ENCODE peak calls at places on chromosomes 2 and 18, in seven cellular contexts. One of them, this sample, is unnamed.

GRCh38 chr2:147843421-147843863 is 1.4 kb upstream of the ACVR2A start:
- DNase-seq in transverse colon: no peak
- DNase-seq in HepG2: no peak
- DNase-seq in SK-N-SH: no peak
- DNase-seq in ovary: no peak
- DNase-seq in tibial nerve: no peak
- DNase-seq in A549: no peak
- DNase-seq in this sample: no peak

GRCh38 chr18:13308369-13308768 is 89.8 kb downstream of the LDLRAD4 start:
- DNase-seq in transverse colon: no peak
- DNase-seq in HepG2: no peak
- DNase-seq in SK-N-SH: no peak
- DNase-seq in ovary: no peak
- DNase-seq in tibial nerve: no peak
- DNase-seq in A549: no peak
- DNase-seq in this sample: no peak

GRCh38 chr2:46311651-46312223 is 14.5 kb downstream of the EPAS1 start:
- DNase-seq in transverse colon: no peak
- DNase-seq in HepG2: no peak
- DNase-seq in SK-N-SH: no peak
- DNase-seq in ovary: no peak
- DNase-seq in tibial nerve: no peak
- DNase-seq in A549: no peak
- DNase-seq in this sample: no peak

GRCh38 chr2:156687715-156688114 is 251.5 kb downstream of the GPD2 start:
- DNase-seq in transverse colon: no peak
- DNase-seq in HepG2: no peak
- DNase-seq in SK-N-SH: no peak
- DNase-seq in ovary: no peak
- DNase-seq in tibial nerve: no peak
- DNase-seq in A549: no peak
- DNase-seq in this sample: no peak

GRCh38 chr18:475202-475624 is 25.3 kb downstream of the COLEC12 start:
- DNase-seq in transverse colon: no peak
- DNase-seq in HepG2: peak
- DNase-seq in SK-N-SH: no peak
- DNase-seq in ovary: no peak
- DNase-seq in tibial nerve: no peak
- DNase-seq in A549: no peak
- DNase-seq in this sample: no peak

GRCh38 chr2:25825238-25825637 is 53.0 kb downstream of the ASXL2 start:
- DNase-seq in transverse colon: no peak
- DNase-seq in HepG2: no peak
- DNase-seq in SK-N-SH: no peak
- DNase-seq in ovary: no peak
- DNase-seq in tibial nerve: no peak
- DNase-seq in A549: no peak
- DNase-seq in this sample: no peak

GRCh38 chr18:26978812-26979341 is 113.4 kb upstream of the AQP4 start:
- DNase-seq in transverse colon: no peak
- DNase-seq in HepG2: no peak
- DNase-seq in SK-N-SH: no peak
- DNase-seq in ovary: no peak
- DNase-seq in tibial nerve: no peak
- DNase-seq in A549: no peak
- DNase-seq in this sample: no peak

GRCh38 chr2:28356095-28356911 is 36.4 kb upstream of the FOSL2 start:
- DNase-seq in transverse colon: peak
- DNase-seq in HepG2: no peak
- DNase-seq in SK-N-SH: peak
- DNase-seq in ovary: peak
- DNase-seq in tibial nerve: peak
- DNase-seq in A549: no peak
- DNase-seq in this sample: peak

GRCh38 chr2:50556934-50557575 is 474.9 kb downstream of the NRXN1 start:
- DNase-seq in transverse colon: no peak
- DNase-seq in HepG2: no peak
- DNase-seq in SK-N-SH: no peak
- DNase-seq in ovary: no peak
- DNase-seq in tibial nerve: no peak
- DNase-seq in A549: no peak
- DNase-seq in this sample: no peak

GRCh38 chr2:30661173-30662107 is 145.8 kb downstream of the CAPN13 start:
- DNase-seq in transverse colon: no peak
- DNase-seq in HepG2: no peak
- DNase-seq in SK-N-SH: no peak
- DNase-seq in ovary: no peak
- DNase-seq in tibial nerve: no peak
- DNase-seq in A549: no peak
- DNase-seq in this sample: no peak

GRCh38 chr2:234703258-234703657 is 206.4 kb upstream of the ARL4C start:
- DNase-seq in transverse colon: no peak
- DNase-seq in HepG2: no peak
- DNase-seq in SK-N-SH: no peak
- DNase-seq in ovary: no peak
- DNase-seq in tibial nerve: no peak
- DNase-seq in A549: no peak
- DNase-seq in this sample: no peak

GRCh38 chr2:150385211-150385610 is 102.3 kb downstream of the RND3 start:
- DNase-seq in transverse colon: no peak
- DNase-seq in HepG2: no peak
- DNase-seq in SK-N-SH: no peak
- DNase-seq in ovary: no peak
- DNase-seq in tibial nerve: no peak
- DNase-seq in A549: no peak
- DNase-seq in this sample: no peak

GRCh38 chr2:109516445-109517117 is 97.2 kb downstream of the SEPTIN10 start:
- DNase-seq in transverse colon: peak
- DNase-seq in HepG2: peak
- DNase-seq in SK-N-SH: peak
- DNase-seq in ovary: no peak
- DNase-seq in tibial nerve: no peak
- DNase-seq in A549: peak
- DNase-seq in this sample: peak

GRCh38 chr2:183186296-183186695 is 62.1 kb downstream of the NUP35 start:
- DNase-seq in transverse colon: no peak
- DNase-seq in HepG2: no peak
- DNase-seq in SK-N-SH: no peak
- DNase-seq in ovary: no peak
- DNase-seq in tibial nerve: no peak
- DNase-seq in A549: no peak
- DNase-seq in this sample: no peak

GRCh38 chr2:176038694-176039093 is 36.6 kb upstream of the LNPK start:
- DNase-seq in transverse colon: no peak
- DNase-seq in HepG2: no peak
- DNase-seq in SK-N-SH: no peak
- DNase-seq in ovary: no peak
- DNase-seq in tibial nerve: no peak
- DNase-seq in A549: no peak
- DNase-seq in this sample: no peak

GRCh38 chr2:174593574-174594203 is 3.9 kb downstream of the WIPF1 start:
- DNase-seq in transverse colon: peak
- DNase-seq in HepG2: no peak
- DNase-seq in SK-N-SH: no peak
- DNase-seq in ovary: no peak
- DNase-seq in tibial nerve: no peak
- DNase-seq in A549: no peak
- DNase-seq in this sample: no peak

GRCh38 chr18:32730068-32730467 is 42.8 kb downstream of the KLHL14 start:
- DNase-seq in transverse colon: no peak
- DNase-seq in HepG2: no peak
- DNase-seq in SK-N-SH: no peak
- DNase-seq in ovary: no peak
- DNase-seq in tibial nerve: no peak
- DNase-seq in A549: no peak
- DNase-seq in this sample: no peak

GRCh38 chr2:43269074-43269572 is 42.7 kb upstream of the ZFP36L2 start:
- DNase-seq in transverse colon: peak
- DNase-seq in HepG2: no peak
- DNase-seq in SK-N-SH: peak
- DNase-seq in ovary: peak
- DNase-seq in tibial nerve: peak
- DNase-seq in A549: no peak
- DNase-seq in this sample: peak

GRCh38 chr2:177832611-177833133 is 239.9 kb downstream of the PDE11A start:
- DNase-seq in transverse colon: no peak
- DNase-seq in HepG2: no peak
- DNase-seq in SK-N-SH: no peak
- DNase-seq in ovary: no peak
- DNase-seq in tibial nerve: no peak
- DNase-seq in A549: no peak
- DNase-seq in this sample: no peak

GRCh38 chr2:29056452-29056851 is 17.9 kb downstream of the PCARE start:
- DNase-seq in transverse colon: no peak
- DNase-seq in HepG2: no peak
- DNase-seq in SK-N-SH: no peak
- DNase-seq in ovary: peak
- DNase-seq in tibial nerve: no peak
- DNase-seq in A549: no peak
- DNase-seq in this sample: no peak

GRCh38 chr2:237405006-237405559 is 8.9 kb downstream of the COL6A3 start:
- DNase-seq in transverse colon: no peak
- DNase-seq in HepG2: no peak
- DNase-seq in SK-N-SH: no peak
- DNase-seq in ovary: no peak
- DNase-seq in tibial nerve: no peak
- DNase-seq in A549: no peak
- DNase-seq in this sample: no peak

GRCh38 chr18:66119347-66119746 is 368.5 kb downstream of the CDH7 start:
- DNase-seq in transverse colon: no peak
- DNase-seq in HepG2: no peak
- DNase-seq in SK-N-SH: no peak
- DNase-seq in ovary: no peak
- DNase-seq in tibial nerve: no peak
- DNase-seq in A549: no peak
- DNase-seq in this sample: no peak

GRCh38 chr2:215431778-215432758 is 3.8 kb downstream of the FN1 start:
- DNase-seq in transverse colon: no peak
- DNase-seq in HepG2: no peak
- DNase-seq in SK-N-SH: no peak
- DNase-seq in ovary: no peak
- DNase-seq in tibial nerve: no peak
- DNase-seq in A549: no peak
- DNase-seq in this sample: no peak

GRCh38 chr18:62883937-62884735 is 168.8 kb downstream of the PHLPP1 start:
- DNase-seq in transverse colon: no peak
- DNase-seq in HepG2: no peak
- DNase-seq in SK-N-SH: no peak
- DNase-seq in ovary: no peak
- DNase-seq in tibial nerve: no peak
- DNase-seq in A549: no peak
- DNase-seq in this sample: no peak
- TF ChIP-seq EP300 in transverse colon: no peak
- TF ChIP-seq EP300 in HepG2: no peak
- TF ChIP-seq EP300 in SK-N-SH: no peak
- TF ChIP-seq EP300 in ovary: no peak
- TF ChIP-seq EP300 in tibial nerve: no peak
- TF ChIP-seq EP300 in A549: no peak
- TF ChIP-seq EP300 in this sample: no peak

GRCh38 chr2:88673363-88673762 is 18.1 kb upstream of the RPIA start:
- DNase-seq in transverse colon: no peak
- DNase-seq in HepG2: no peak
- DNase-seq in SK-N-SH: no peak
- DNase-seq in ovary: no peak
- DNase-seq in tibial nerve: no peak
- DNase-seq in A549: no peak
- DNase-seq in this sample: no peak
- TF ChIP-seq EP300 in transverse colon: no peak
- TF ChIP-seq EP300 in HepG2: no peak
- TF ChIP-seq EP300 in SK-N-SH: no peak
- TF ChIP-seq EP300 in ovary: no peak
- TF ChIP-seq EP300 in tibial nerve: no peak
- TF ChIP-seq EP300 in A549: no peak
- TF ChIP-seq EP300 in this sample: no peak

GRCh38 chr2:100230754-100231153 is 88.4 kb upstream of the AFF3 start:
- DNase-seq in transverse colon: no peak
- DNase-seq in HepG2: no peak
- DNase-seq in SK-N-SH: no peak
- DNase-seq in ovary: no peak
- DNase-seq in tibial nerve: no peak
- DNase-seq in A549: no peak
- DNase-seq in this sample: no peak
- TF ChIP-seq EP300 in transverse colon: no peak
- TF ChIP-seq EP300 in HepG2: no peak
- TF ChIP-seq EP300 in SK-N-SH: no peak
- TF ChIP-seq EP300 in ovary: no peak
- TF ChIP-seq EP300 in tibial nerve: no peak
- TF ChIP-seq EP300 in A549: no peak
- TF ChIP-seq EP300 in this sample: no peak

GRCh38 chr18:21502661-21503060 is 97.8 kb downstream of the ESCO1 start:
- DNase-seq in transverse colon: no peak
- DNase-seq in HepG2: no peak
- DNase-seq in SK-N-SH: no peak
- DNase-seq in ovary: no peak
- DNase-seq in tibial nerve: no peak
- DNase-seq in A549: no peak
- DNase-seq in this sample: no peak
- TF ChIP-seq EP300 in transverse colon: no peak
- TF ChIP-seq EP300 in HepG2: no peak
- TF ChIP-seq EP300 in SK-N-SH: no peak
- TF ChIP-seq EP300 in ovary: no peak
- TF ChIP-seq EP300 in tibial nerve: no peak
- TF ChIP-seq EP300 in A549: no peak
- TF ChIP-seq EP300 in this sample: no peak

GRCh38 chr2:203489531-203489930 is 45.6 kb downstream of the RAPH1 start:
- DNase-seq in transverse colon: no peak
- DNase-seq in HepG2: no peak
- DNase-seq in SK-N-SH: no peak
- DNase-seq in ovary: no peak
- DNase-seq in tibial nerve: no peak
- DNase-seq in A549: no peak
- DNase-seq in this sample: no peak

GRCh38 chr2:203490391-203490790 is 44.7 kb downstream of the RAPH1 start:
- DNase-seq in transverse colon: no peak
- DNase-seq in HepG2: peak
- DNase-seq in SK-N-SH: no peak
- DNase-seq in ovary: no peak
- DNase-seq in tibial nerve: no peak
- DNase-seq in A549: no peak
- DNase-seq in this sample: no peak

GRCh38 chr2:203498161-203498560 is 36.9 kb downstream of the RAPH1 start:
- DNase-seq in transverse colon: no peak
- DNase-seq in HepG2: no peak
- DNase-seq in SK-N-SH: no peak
- DNase-seq in ovary: no peak
- DNase-seq in tibial nerve: no peak
- DNase-seq in A549: peak
- DNase-seq in this sample: no peak

GRCh38 chr2:203492965-203493364 is 42.1 kb downstream of the RAPH1 start:
- DNase-seq in transverse colon: no peak
- DNase-seq in HepG2: no peak
- DNase-seq in SK-N-SH: no peak
- DNase-seq in ovary: no peak
- DNase-seq in tibial nerve: no peak
- DNase-seq in A549: no peak
- DNase-seq in this sample: no peak
- TF ChIP-seq EP300 in transverse colon: no peak
- TF ChIP-seq EP300 in HepG2: no peak
- TF ChIP-seq EP300 in SK-N-SH: no peak
- TF ChIP-seq EP300 in ovary: no peak
- TF ChIP-seq EP300 in tibial nerve: no peak
- TF ChIP-seq EP300 in A549: no peak
- TF ChIP-seq EP300 in this sample: no peak